ENCODE peak calls at places on chromosomes 1 and 21, in six cellular contexts. F is stomach; S is heart right ventricle; B is psoas muscle; Q is AG04450; E is CD4-positive, alpha-beta T cell. H is an unnamed sample. For H3K9me3, the result is how much of the 10 kb centered on the place peaks cover.

GRCh38 chr1:179969962-179970361 is 15.4 kb downstream of the CEP350 start:
- DNase-seq in F (no peak), S (no peak), B (no peak), Q (no peak), E (no peak), H (no peak)

GRCh38 chr1:7447093-7447492 is 324.0 kb upstream of the VAMP3 start:
- DNase-seq in F (no peak), S (no peak), B (no peak), Q (no peak), E (no peak), H (peak)

GRCh38 chr21:43367296-43367695 is 59.6 kb downstream of the SIK1 start:
- DNase-seq in F (no peak), S (no peak), B (no peak), Q (no peak), E (no peak), H (no peak)

GRCh38 chr1:94068831-94069648 is 51.9 kb downstream of the ABCA4 start:
- DNase-seq in F (peak), S (peak), B (no peak), Q (peak), E (no peak), H (peak)

GRCh38 chr21:46376856-46377453 is 53.0 kb downstream of the PCNT start:
- DNase-seq in F (no peak), S (no peak), B (no peak), Q (no peak), E (no peak), H (no peak)

GRCh38 chr1:246592695-246593094 is 26.4 kb downstream of the CNST start:
- DNase-seq in F (no peak), S (no peak), B (no peak), Q (peak), E (no peak), H (no peak)

GRCh38 chr1:21781971-21782867 is 730 bp downstream of the USP48 start:
- DNase-seq in F (peak), S (peak), B (no peak), Q (no peak), E (no peak), H (peak)

GRCh38 chr1:1680912-1681273 is 11.7 kb downstream of the SLC35E2B start:
- DNase-seq in F (peak), S (no peak), B (no peak), Q (no peak), E (no peak), H (peak)

GRCh38 chr1:154419620-154420020 is 14.5 kb downstream of the IL6R start:
- DNase-seq in F (peak), S (peak), B (peak), Q (peak), E (peak), H (peak)

GRCh38 chr1:24103879-24104278 is 8.1 kb downstream of the MYOM3 start:
- DNase-seq in F (no peak), S (no peak), B (no peak), Q (no peak), E (no peak), H (no peak)

GRCh38 chr21:46626536-46627302 is 8.8 kb upstream of the PRMT2 start:
- DNase-seq in F (no peak), S (no peak), B (no peak), Q (no peak), E (no peak), H (no peak)

GRCh38 chr1:110258734-110259133 is 48.6 kb downstream of the KCNC4 start:
- DNase-seq in F (no peak), S (no peak), B (no peak), Q (no peak), E (no peak), H (no peak)

GRCh38 chr1:101060992-101061391 is 35.4 kb upstream of the DPH5 start:
- DNase-seq in F (no peak), S (no peak), B (no peak), Q (no peak), E (no peak), H (no peak)

GRCh38 chr1:1598720-1599029 is 1.3 kb downstream of the FNDC10 start:
- DNase-seq in F (no peak), S (no peak), B (no peak), Q (no peak), E (no peak), H (no peak)

GRCh38 chr1:27569088-27569459 is 34.9 kb downstream of the AHDC1 start:
- DNase-seq in F (no peak), S (no peak), B (no peak), Q (no peak), E (no peak), H (no peak)

GRCh38 chr1:60655799-60656355 is 426.5 kb upstream of the NFIA start:
- DNase-seq in F (no peak), S (no peak), B (no peak), Q (no peak), E (no peak), H (no peak)

GRCh38 chr1:88058205-88058604 is 625.9 kb upstream of the PKN2 start:
- DNase-seq in F (no peak), S (no peak), B (no peak), Q (no peak), E (no peak), H (no peak)

GRCh38 chr1:233518344-233518743 is 95.6 kb upstream of the KCNK1 start:
- DNase-seq in F (peak), S (no peak), B (no peak), Q (no peak), E (no peak), H (no peak)

GRCh38 chr1:241944300-241944699 is 13.3 kb upstream of the BECN2 start:
- DNase-seq in F (no peak), S (no peak), B (no peak), Q (no peak), E (no peak), H (no peak)

GRCh38 chr1:155976062-155976912 is 2.1 kb downstream of the ARHGEF2 start:
- DNase-seq in F (peak), S (peak), B (peak), Q (peak), E (peak), H (peak)

GRCh38 chr1:155978325-155978972 is at the start of gene ARHGEF2:
- DNase-seq in F (peak), S (peak), B (peak), Q (no peak), E (peak), H (peak)

GRCh38 chr1:155976913-155977606 is 1.3 kb downstream of the ARHGEF2 start:
- DNase-seq in F (no peak), S (peak), B (no peak), Q (no peak), E (no peak), H (peak)

GRCh38 chr1:155978973-155979429 is 654 bp upstream of the ARHGEF2 start:
- DNase-seq in F (no peak), S (no peak), B (no peak), Q (no peak), E (no peak), H (no peak)

GRCh38 chr1:155977607-155978324 is 581 bp downstream of the ARHGEF2 start:
- DNase-seq in F (no peak), S (no peak), B (peak), Q (no peak), E (no peak), H (peak)
- H3K9me3 ChIP-seq in F (under half), S (under half), B (under half), Q (under half), E (under half), H (under half)

DNA sequence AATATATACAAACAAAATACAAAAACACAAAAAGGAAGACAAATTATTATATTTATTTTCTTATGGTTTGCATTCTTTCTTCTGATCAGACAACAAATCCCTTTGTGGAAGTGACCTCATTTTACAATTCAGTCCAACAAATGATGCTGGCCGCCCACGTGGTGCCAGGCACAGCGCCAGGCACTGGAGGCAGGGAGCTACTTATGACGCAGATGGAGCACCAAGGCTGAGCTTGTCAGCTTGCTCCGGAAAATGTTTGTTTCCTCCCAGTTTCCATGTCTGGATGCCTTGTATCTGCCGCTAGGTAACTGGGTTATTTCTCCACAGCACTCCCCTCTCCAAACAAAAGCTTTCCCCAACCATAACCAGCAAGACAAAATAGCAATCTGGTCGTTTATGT is 30.7 kb upstream of the CD34 start:
- DNase-seq in F (peak), S (peak), B (peak), Q (no peak), E (no peak), H (peak)
- TF ChIP-seq CTCF in F (no peak), S (no peak), B (no peak), Q (no peak), E (no peak), H (no peak)

GRCh38 chr1:92990828-92991227 is 29.6 kb upstream of the DIPK1A start:
- DNase-seq in F (no peak), S (no peak), B (no peak), Q (no peak), E (peak), H (no peak)

GRCh38 chr1:92987462-92987861 is 26.2 kb upstream of the DIPK1A start:
- DNase-seq in F (no peak), S (no peak), B (no peak), Q (no peak), E (no peak), H (no peak)

GRCh38 chr1:92992066-92992465 is 30.8 kb upstream of the DIPK1A start:
- DNase-seq in F (no peak), S (no peak), B (no peak), Q (no peak), E (no peak), H (no peak)

GRCh38 chr1:92989936-92990582 is 28.8 kb upstream of the DIPK1A start:
- DNase-seq in F (no peak), S (no peak), B (no peak), Q (no peak), E (no peak), H (no peak)

DNA sequence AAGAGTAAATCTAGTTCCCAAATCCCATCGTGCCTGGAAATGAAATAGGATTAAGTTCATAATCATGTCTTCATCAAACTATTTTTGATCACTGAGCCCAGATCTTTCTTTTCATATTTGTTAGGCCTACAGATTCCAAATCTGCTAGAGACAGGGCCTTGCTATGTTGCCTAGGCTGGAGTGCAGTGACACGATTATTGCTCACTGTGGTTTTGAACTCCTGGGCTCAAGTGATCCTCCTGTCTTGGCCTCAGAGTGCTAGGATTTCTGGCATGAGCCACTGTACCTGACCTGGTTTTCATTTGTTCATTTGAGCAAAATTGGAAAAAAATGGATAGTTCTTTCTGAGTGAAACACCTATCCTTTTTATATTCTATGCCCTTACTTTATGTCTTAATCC is 28.0 kb upstream of the DIPK1A start:
- DNase-seq in F (no peak), S (no peak), B (no peak), Q (no peak), E (no peak), H (no peak)
- H3K9me3 ChIP-seq in F (under half), S (under half), B (under half), Q (under half), E (under half), H (under half)

DNA sequence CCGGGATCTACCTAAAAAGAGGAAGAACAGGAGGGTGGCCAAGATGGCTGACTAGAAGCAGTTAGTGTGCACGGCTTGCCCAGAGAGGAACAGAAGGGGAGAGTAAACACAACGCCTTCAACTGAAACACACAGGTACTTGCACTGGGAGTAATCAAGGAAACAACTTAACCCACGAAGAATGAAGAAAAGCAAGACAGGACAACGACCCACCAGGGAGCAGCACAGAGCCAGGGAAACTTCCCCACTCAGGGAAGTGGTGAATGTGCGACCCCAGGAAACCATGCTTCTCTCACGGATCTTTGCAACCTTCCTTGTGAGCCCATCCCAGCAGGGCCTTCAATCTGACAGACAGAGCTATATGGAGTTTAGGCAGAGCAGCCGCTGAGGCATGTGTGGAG is 46.1 kb downstream of the ACKR1 start:
- DNase-seq in F (no peak), S (no peak), B (no peak), Q (no peak), E (no peak), H (no peak)
- TF ChIP-seq CTCF in F (no peak), S (no peak), B (no peak), Q (no peak), E (no peak), H (no peak)

DNA sequence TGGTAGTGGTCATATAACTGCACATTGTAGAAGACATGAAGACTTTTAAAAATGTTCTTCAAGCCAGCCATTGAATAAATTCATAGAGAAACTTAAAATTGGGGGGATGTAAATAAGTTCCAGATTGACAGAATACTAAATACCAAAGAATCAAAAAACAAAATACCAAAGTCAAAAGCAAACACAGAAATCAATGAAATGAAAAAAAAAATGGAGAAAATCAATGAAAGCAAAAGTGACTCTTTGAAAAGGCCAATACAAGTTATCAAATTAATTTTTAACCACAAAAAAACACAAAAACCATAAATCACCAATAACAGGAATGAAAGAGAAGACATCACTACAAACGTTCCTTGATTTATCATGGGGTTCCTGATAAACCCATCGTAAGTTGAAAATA is 25.6 kb downstream of the LPGAT1 start:
- DNase-seq in F (no peak), S (no peak), B (no peak), Q (no peak), E (no peak), H (no peak)
- H3K9me3 ChIP-seq in F (under half), S (under half), B (under half), Q (under half), E (under half), H (under half)